ENCODE peak calls at places on chromosomes 3 and 15, in five cellular contexts. One of them, this sample, is unnamed.

GRCh38 chr3:65436580-65436979 is 602.1 kb downstream of the MAGI1 start:
- DNase-seq in stomach: no peak
- DNase-seq in neural progenitor cell: peak
- DNase-seq in fibroblast of pulmonary artery: peak
- DNase-seq in SK-N-SH: peak
- DNase-seq in this sample: no peak

GRCh38 chr15:70587896-70588567 is 175.3 kb downstream of the UACA start:
- DNase-seq in SK-N-SH: no peak
- DNase-seq in neural progenitor cell: no peak
- DNase-seq in stomach: no peak
- DNase-seq in fibroblast of pulmonary artery: no peak
- DNase-seq in this sample: no peak

GRCh38 chr3:151581046-151581445 is 120.2 kb upstream of the IGSF10 start:
- DNase-seq in stomach: no peak
- DNase-seq in neural progenitor cell: no peak
- DNase-seq in fibroblast of pulmonary artery: no peak
- DNase-seq in SK-N-SH: no peak
- DNase-seq in this sample: no peak

GRCh38 chr15:36175781-36176211 is 403.6 kb upstream of the CDIN1 start:
- DNase-seq in SK-N-SH: peak
- DNase-seq in stomach: no peak
- DNase-seq in neural progenitor cell: no peak
- DNase-seq in fibroblast of pulmonary artery: no peak
- DNase-seq in this sample: no peak

GRCh38 chr3:185900228-185900627 is 37.6 kb downstream of the TRA2B start:
- DNase-seq in fibroblast of pulmonary artery: peak
- DNase-seq in SK-N-SH: peak
- DNase-seq in stomach: no peak
- DNase-seq in neural progenitor cell: no peak
- DNase-seq in this sample: no peak

GRCh38 chr15:90389513-90389912 is 1.5 kb downstream of the IQGAP1 start:
- DNase-seq in SK-N-SH: no peak
- DNase-seq in fibroblast of pulmonary artery: no peak
- DNase-seq in stomach: no peak
- DNase-seq in neural progenitor cell: no peak
- DNase-seq in this sample: no peak

GRCh38 chr3:38725726-38726410 is 76.4 kb upstream of the SCN5A start:
- DNase-seq in SK-N-SH: peak
- DNase-seq in fibroblast of pulmonary artery: peak
- DNase-seq in stomach: no peak
- DNase-seq in neural progenitor cell: no peak
- DNase-seq in this sample: no peak

GRCh38 chr3:47016934-47017435 is 37.5 kb downstream of the NBEAL2 start:
- DNase-seq in SK-N-SH: no peak
- DNase-seq in stomach: no peak
- DNase-seq in fibroblast of pulmonary artery: peak
- DNase-seq in neural progenitor cell: no peak
- DNase-seq in this sample: peak

GRCh38 chr15:60918234-60918964 is 310.7 kb downstream of the RORA start:
- DNase-seq in neural progenitor cell: no peak
- DNase-seq in fibroblast of pulmonary artery: no peak
- DNase-seq in SK-N-SH: no peak
- DNase-seq in stomach: peak
- DNase-seq in this sample: no peak

GRCh38 chr3:42031808-42032475 is 59.2 kb upstream of the TRAK1 start:
- DNase-seq in neural progenitor cell: peak
- DNase-seq in fibroblast of pulmonary artery: peak
- DNase-seq in SK-N-SH: no peak
- DNase-seq in stomach: no peak
- DNase-seq in this sample: no peak

GRCh38 chr3:149936812-149937230 is 33.9 kb downstream of the PFN2 start:
- DNase-seq in stomach: peak
- DNase-seq in SK-N-SH: peak
- DNase-seq in neural progenitor cell: peak
- DNase-seq in fibroblast of pulmonary artery: peak
- DNase-seq in this sample: peak

GRCh38 chr3:16102905-16103364 is 71.5 kb upstream of the GALNT15 start:
- DNase-seq in SK-N-SH: no peak
- DNase-seq in neural progenitor cell: no peak
- DNase-seq in stomach: no peak
- DNase-seq in fibroblast of pulmonary artery: peak
- DNase-seq in this sample: no peak

GRCh38 chr15:86624261-86625036 is 544.8 kb downstream of the AGBL1 start:
- DNase-seq in fibroblast of pulmonary artery: peak
- DNase-seq in stomach: no peak
- DNase-seq in SK-N-SH: peak
- DNase-seq in neural progenitor cell: peak
- DNase-seq in this sample: no peak

GRCh38 chr3:90062631-90063200 is 955.3 kb downstream of the EPHA3 start:
- DNase-seq in stomach: no peak
- DNase-seq in SK-N-SH: no peak
- DNase-seq in fibroblast of pulmonary artery: peak
- DNase-seq in neural progenitor cell: no peak
- DNase-seq in this sample: no peak

GRCh38 chr3:194286747-194287146 is 64.4 kb downstream of the CPN2 start:
- DNase-seq in neural progenitor cell: peak
- DNase-seq in SK-N-SH: no peak
- DNase-seq in stomach: no peak
- DNase-seq in fibroblast of pulmonary artery: no peak
- DNase-seq in this sample: no peak

GRCh38 chr15:61528590-61528929 is 299.5 kb upstream of the RORA start:
- DNase-seq in SK-N-SH: no peak
- DNase-seq in stomach: no peak
- DNase-seq in neural progenitor cell: no peak
- DNase-seq in fibroblast of pulmonary artery: peak
- DNase-seq in this sample: no peak

GRCh38 chr15:82648257-82649103 is 1.3 kb upstream of the CPEB1 start:
- DNase-seq in SK-N-SH: peak
- DNase-seq in fibroblast of pulmonary artery: no peak
- DNase-seq in stomach: no peak
- DNase-seq in neural progenitor cell: peak
- DNase-seq in this sample: peak

GRCh38 chr3:48067271-48067670 is 51.1 kb upstream of the MAP4 start:
- DNase-seq in fibroblast of pulmonary artery: no peak
- DNase-seq in SK-N-SH: no peak
- DNase-seq in stomach: no peak
- DNase-seq in neural progenitor cell: no peak
- DNase-seq in this sample: no peak

GRCh38 chr3:14532691-14533456 is 7.3 kb downstream of the GRIP2 start:
- DNase-seq in neural progenitor cell: peak
- DNase-seq in SK-N-SH: peak
- DNase-seq in stomach: peak
- DNase-seq in fibroblast of pulmonary artery: no peak
- DNase-seq in this sample: no peak

GRCh38 chr3:141830508-141830907 is 45.9 kb upstream of the ATP1B3 start:
- DNase-seq in neural progenitor cell: no peak
- DNase-seq in stomach: no peak
- DNase-seq in fibroblast of pulmonary artery: peak
- DNase-seq in SK-N-SH: peak
- DNase-seq in this sample: no peak

GRCh38 chr15:90075420-90076289 is 26.6 kb downstream of the IDH2 start:
- DNase-seq in fibroblast of pulmonary artery: no peak
- DNase-seq in neural progenitor cell: no peak
- DNase-seq in stomach: peak
- DNase-seq in SK-N-SH: no peak
- DNase-seq in this sample: no peak

GRCh38 chr15:86879250-86880229 is 799.9 kb downstream of the AGBL1 start:
- DNase-seq in stomach: no peak
- DNase-seq in fibroblast of pulmonary artery: no peak
- DNase-seq in SK-N-SH: no peak
- DNase-seq in neural progenitor cell: no peak
- DNase-seq in this sample: no peak

GRCh38 chr3:82954486-82954885 is 1193.0 kb upstream of the GBE1 start:
- DNase-seq in neural progenitor cell: no peak
- DNase-seq in SK-N-SH: no peak
- DNase-seq in stomach: no peak
- DNase-seq in fibroblast of pulmonary artery: no peak
- DNase-seq in this sample: no peak

GRCh38 chr3:114179575-114179974 is 723 bp upstream of the DRD3 start:
- DNase-seq in neural progenitor cell: peak
- DNase-seq in stomach: no peak
- DNase-seq in SK-N-SH: peak
- DNase-seq in fibroblast of pulmonary artery: peak
- DNase-seq in this sample: no peak

GRCh38 chr15:98653686-98654085 is 5.3 kb downstream of the IGF1R start:
- DNase-seq in fibroblast of pulmonary artery: peak
- DNase-seq in stomach: no peak
- DNase-seq in neural progenitor cell: no peak
- DNase-seq in SK-N-SH: no peak
- DNase-seq in this sample: no peak

GRCh38 chr3:133531981-133532380 is 41.5 kb upstream of the CDV3 start:
- DNase-seq in SK-N-SH: no peak
- DNase-seq in neural progenitor cell: no peak
- DNase-seq in fibroblast of pulmonary artery: peak
- DNase-seq in stomach: no peak
- DNase-seq in this sample: no peak

GRCh38 chr3:111846717-111847116 is 12.3 kb upstream of the PHLDB2 start:
- DNase-seq in stomach: no peak
- DNase-seq in fibroblast of pulmonary artery: peak
- DNase-seq in SK-N-SH: no peak
- DNase-seq in neural progenitor cell: no peak
- DNase-seq in this sample: no peak

GRCh38 chr3:185549651-185550111 is 2.7 kb downstream of the LIPH start:
- DNase-seq in SK-N-SH: no peak
- DNase-seq in neural progenitor cell: no peak
- DNase-seq in fibroblast of pulmonary artery: peak
- DNase-seq in stomach: no peak
- DNase-seq in this sample: no peak

GRCh38 chr3:71753716-71754609 is at the start of gene GPR27:
- DNase-seq in SK-N-SH: peak
- DNase-seq in stomach: no peak
- DNase-seq in neural progenitor cell: peak
- DNase-seq in fibroblast of pulmonary artery: peak
- DNase-seq in this sample: peak

GRCh38 chr15:37981781-37982180 is 47.3 kb downstream of the TMCO5A start:
- DNase-seq in stomach: no peak
- DNase-seq in neural progenitor cell: peak
- DNase-seq in fibroblast of pulmonary artery: peak
- DNase-seq in SK-N-SH: peak
- DNase-seq in this sample: no peak
- TF ChIP-seq CTCF in stomach: no peak
- TF ChIP-seq CTCF in neural progenitor cell: peak
- TF ChIP-seq CTCF in fibroblast of pulmonary artery: peak
- TF ChIP-seq CTCF in SK-N-SH: peak
- TF ChIP-seq CTCF in this sample: no peak

DNA sequence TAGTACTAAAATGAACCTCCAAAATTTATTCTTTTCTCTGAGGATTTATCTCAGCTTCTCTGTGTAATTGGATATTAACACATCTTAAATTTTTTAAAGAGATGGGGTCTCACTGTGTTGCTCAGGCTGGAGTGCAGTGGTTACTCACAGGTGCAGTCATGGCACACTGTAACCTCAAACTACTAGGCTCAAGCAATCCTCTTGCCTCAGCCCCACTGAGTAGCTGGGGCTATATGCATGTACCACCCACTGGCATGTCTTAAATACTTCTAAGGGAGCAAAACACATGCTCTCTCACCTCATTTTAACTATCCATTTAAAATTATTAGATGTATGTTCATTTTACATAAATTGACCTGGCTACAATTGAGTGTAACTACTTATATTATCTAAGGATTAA is 11.3 kb upstream of the TMEM87A start:
- DNase-seq in neural progenitor cell: no peak
- DNase-seq in fibroblast of pulmonary artery: no peak
- DNase-seq in SK-N-SH: no peak
- DNase-seq in stomach: no peak
- DNase-seq in this sample: no peak
- TF ChIP-seq CTCF in neural progenitor cell: no peak
- TF ChIP-seq CTCF in fibroblast of pulmonary artery: no peak
- TF ChIP-seq CTCF in SK-N-SH: no peak
- TF ChIP-seq CTCF in stomach: no peak
- TF ChIP-seq CTCF in this sample: no peak

GRCh38 chr3:19146685-19147650 is 1.3 kb upstream of the KCNH8 start:
- DNase-seq in neural progenitor cell: peak
- DNase-seq in stomach: peak
- DNase-seq in SK-N-SH: peak
- DNase-seq in fibroblast of pulmonary artery: peak
- DNase-seq in this sample: peak

GRCh38 chr3:19151171-19151570 is 2.9 kb downstream of the KCNH8 start:
- DNase-seq in neural progenitor cell: no peak
- DNase-seq in SK-N-SH: no peak
- DNase-seq in stomach: no peak
- DNase-seq in fibroblast of pulmonary artery: no peak
- DNase-seq in this sample: no peak

GRCh38 chr3:19149388-19149787 is 1.1 kb downstream of the KCNH8 start:
- DNase-seq in neural progenitor cell: peak
- DNase-seq in fibroblast of pulmonary artery: peak
- DNase-seq in SK-N-SH: no peak
- DNase-seq in stomach: no peak
- DNase-seq in this sample: peak

GRCh38 chr3:19148768-19149091 is 420 bp downstream of the KCNH8 start:
- DNase-seq in SK-N-SH: no peak
- DNase-seq in fibroblast of pulmonary artery: no peak
- DNase-seq in stomach: no peak
- DNase-seq in neural progenitor cell: no peak
- DNase-seq in this sample: no peak

GRCh38 chr3:19147905-19148767 is at the start of gene KCNH8:
- DNase-seq in stomach: peak
- DNase-seq in SK-N-SH: peak
- DNase-seq in fibroblast of pulmonary artery: no peak
- DNase-seq in neural progenitor cell: peak
- DNase-seq in this sample: peak
- TF ChIP-seq CTCF in stomach: no peak
- TF ChIP-seq CTCF in SK-N-SH: no peak
- TF ChIP-seq CTCF in fibroblast of pulmonary artery: no peak
- TF ChIP-seq CTCF in neural progenitor cell: no peak
- TF ChIP-seq CTCF in this sample: no peak

GRCh38 chr3:32684800-32685603 is at the start of gene CNOT10:
- DNase-seq in stomach: peak
- DNase-seq in SK-N-SH: peak
- DNase-seq in fibroblast of pulmonary artery: peak
- DNase-seq in neural progenitor cell: peak
- DNase-seq in this sample: peak

GRCh38 chr3:32684029-32684799 is 774 bp upstream of the CNOT10 start:
- DNase-seq in stomach: no peak
- DNase-seq in fibroblast of pulmonary artery: no peak
- DNase-seq in neural progenitor cell: no peak
- DNase-seq in SK-N-SH: no peak
- DNase-seq in this sample: no peak

GRCh38 chr3:32686713-32687112 is 1.7 kb downstream of the CNOT10 start:
- DNase-seq in stomach: no peak
- DNase-seq in neural progenitor cell: no peak
- DNase-seq in SK-N-SH: no peak
- DNase-seq in fibroblast of pulmonary artery: no peak
- DNase-seq in this sample: no peak

GRCh38 chr3:32681811-32682210 is 3.2 kb upstream of the CNOT10 start:
- DNase-seq in SK-N-SH: no peak
- DNase-seq in stomach: no peak
- DNase-seq in fibroblast of pulmonary artery: no peak
- DNase-seq in neural progenitor cell: no peak
- DNase-seq in this sample: no peak

GRCh38 chr3:32685604-32686185 is 707 bp downstream of the CNOT10 start:
- DNase-seq in stomach: no peak
- DNase-seq in SK-N-SH: no peak
- DNase-seq in fibroblast of pulmonary artery: peak
- DNase-seq in neural progenitor cell: no peak
- DNase-seq in this sample: peak
- TF ChIP-seq CTCF in stomach: no peak
- TF ChIP-seq CTCF in SK-N-SH: no peak
- TF ChIP-seq CTCF in fibroblast of pulmonary artery: no peak
- TF ChIP-seq CTCF in neural progenitor cell: peak
- TF ChIP-seq CTCF in this sample: no peak

This sample was measured in GM13976.